ENCODE peak calls at places on chromosomes 2 and 18, in eight cellular contexts. L is IMR-90, S is breast epithelium, N is hepatocyte, F is left ventricle myocardium inferior, Z is heart left ventricle, D is neural progenitor cell, B is HepG2. W is an unnamed sample.

GRCh38 chr2:10765914-10766313 is 44.5 kb downstream of the ATP6V1C2 start:
- DNase-seq in L (no peak), S (no peak), N (no peak), F (no peak), Z (no peak), D (no peak), B (no peak), W (no peak)

GRCh38 chr2:228700638-228701037 is 519.2 kb upstream of the SPHKAP start:
- DNase-seq in L (peak; percentile 51), S (no peak), N (no peak), F (no peak), Z (no peak), D (no peak), B (no peak), W (peak; percentile 74)

GRCh38 chr2:212032032-212032431 is 506.6 kb downstream of the ERBB4 start:
- DNase-seq in L (peak; percentile 78), S (no peak), N (no peak), F (no peak), Z (no peak), D (no peak), B (no peak), W (peak; percentile 54)

GRCh38 chr2:112276954-112277353 is 1.6 kb downstream of the ZC3H6 start:
- DNase-seq in L (no peak), S (no peak), N (no peak), F (no peak), Z (no peak), D (no peak), B (no peak), W (no peak)

GRCh38 chr2:8546319-8547283 is 135.3 kb upstream of the ID2 start:
- DNase-seq in L (no peak), S (no peak), N (no peak), F (peak; percentile 18), Z (no peak), D (no peak), B (no peak), W (no peak)

GRCh38 chr18:46555724-46556123 is 101.3 kb downstream of the LOXHD1 start:
- DNase-seq in L (peak; percentile 3), S (no peak), N (peak; percentile 28), F (peak; percentile 33), Z (peak; percentile 27), D (peak; percentile 69), B (peak; percentile 38), W (peak; percentile 13)

GRCh38 chr18:68494802-68495560 is 219.9 kb downstream of the TMX3 start:
- DNase-seq in L (peak; percentile 98), S (no peak), N (peak; percentile 62), F (no peak), Z (no peak), D (no peak), B (no peak), W (peak; percentile 20)

GRCh38 chr2:164703915-164704706 is 82.8 kb upstream of the GRB14 start:
- DNase-seq in L (no peak), S (no peak), N (no peak), F (no peak), Z (no peak), D (no peak), B (no peak), W (no peak)

GRCh38 chr18:74476154-74476553 is 19.0 kb upstream of the DIPK1C start:
- DNase-seq in L (peak; percentile 8), S (no peak), N (peak; percentile 61), F (peak; percentile 42), Z (no peak), D (peak; percentile 72), B (peak; percentile 25), W (no peak)

GRCh38 chr2:170715932-170716777 is 1.0 kb downstream of the SP5 start:
- DNase-seq in L (no peak), S (no peak), N (peak; percentile 23), F (no peak), Z (no peak), D (peak; percentile 64), B (peak; percentile 59), W (no peak)
- H3K4me3 ChIP-seq in L (no peak overlapping the region), S (peak overlapping the region; percentile 56), N (peak overlapping the region; percentile 30), F (peak overlapping the region; percentile 70), Z (peak overlapping the region; percentile 42), D (peak overlapping the region; percentile 56), B (peak overlapping the region; percentile 99), W (no peak overlapping the region)

GRCh38 chr2:85053802-85054201 is 79.4 kb upstream of the TCF7L1 start:
- DNase-seq in L (peak; percentile 54), S (peak; percentile 59), N (peak; percentile 75), F (no peak), Z (no peak), D (peak; percentile 73), B (peak; percentile 22), W (peak; percentile 87)

GRCh38 chr2:85048534-85048933 is 77.6 kb downstream of the KCMF1 start:
- DNase-seq in L (no peak), S (no peak), N (no peak), F (no peak), Z (no peak), D (no peak), B (no peak), W (no peak)

GRCh38 chr2:85049236-85049635 is 78.3 kb downstream of the KCMF1 start:
- DNase-seq in L (no peak), S (no peak), N (no peak), F (no peak), Z (no peak), D (no peak), B (no peak), W (no peak)
- H3K36me3 ChIP-seq in L (peaks cover 35% of the 10 kb centered on the region), S (peaks cover 7% of the 10 kb centered on the region), N (no peaks in the 10 kb centered on the region), F (peaks cover 80% of the 10 kb centered on the region), Z (peaks cover 100% of the 10 kb centered on the region), D (peaks cover 15% of the 10 kb centered on the region), B (peaks cover 70% of the 10 kb centered on the region), W (peaks cover 23% of the 10 kb centered on the region)

GRCh38 chr2:214079032-214079431 is 331.8 kb upstream of the VWC2L start:
- DNase-seq in L (no peak), S (no peak), N (no peak), F (no peak), Z (no peak), D (no peak), B (no peak), W (peak; percentile 7)
- TF ChIP-seq CTCF in L (no peak), S (no peak), N (peak; percentile 10), F (no peak), Z (no peak), D (no peak), B (no peak), W (no peak)

GRCh38 chr18:830315-830901 is 18.4 kb upstream of the YES1 start:
- DNase-seq in L (peak; percentile 67), S (no peak), N (no peak), F (no peak), Z (peak; percentile 51), D (peak; percentile 39), B (no peak), W (peak; percentile 39)
- H3K4me3 ChIP-seq in L (no peak overlapping the region), S (no peak overlapping the region), N (no peak overlapping the region), F (no peak overlapping the region), Z (no peak overlapping the region), D (no peak overlapping the region), B (no peak overlapping the region), W (no peak overlapping the region)

GRCh38 chr2:70094171-70094977 is 7.1 kb downstream of the PCBP1 start:
- DNase-seq in L (peak; percentile 29), S (no peak), N (no peak), F (no peak), Z (no peak), D (no peak), B (peak; percentile 78), W (no peak)

GRCh38 chr2:70099270-70099669 is 12.0 kb downstream of the PCBP1 start:
- DNase-seq in L (no peak), S (no peak), N (no peak), F (no peak), Z (no peak), D (no peak), B (no peak), W (no peak)

GRCh38 chr2:70098032-70098431 is 10.8 kb downstream of the PCBP1 start:
- DNase-seq in L (no peak), S (no peak), N (no peak), F (no peak), Z (no peak), D (no peak), B (no peak), W (no peak)

GRCh38 chr2:70094978-70095832 is 7.9 kb downstream of the PCBP1 start:
- DNase-seq in L (peak; percentile 67), S (peak; percentile 76), N (no peak), F (peak; percentile 32), Z (peak; percentile 67), D (no peak), B (peak; percentile 87), W (peak; percentile 93)

GRCh38 chr2:70095833-70096670 is 8.8 kb downstream of the PCBP1 start:
- DNase-seq in L (no peak), S (no peak), N (no peak), F (no peak), Z (no peak), D (no peak), B (no peak), W (no peak)
- H3K36me3 ChIP-seq in L (no peaks in the 10 kb centered on the region), S (no peaks in the 10 kb centered on the region), N (no peaks in the 10 kb centered on the region), F (peaks cover 3% of the 10 kb centered on the region), Z (no peaks in the 10 kb centered on the region), D (no peaks in the 10 kb centered on the region), B (no peaks in the 10 kb centered on the region), W (no peaks in the 10 kb centered on the region)

GRCh38 chr2:63053889-63054725 is 3.5 kb downstream of the OTX1 start:
- DNase-seq in L (no peak), S (no peak), N (peak; percentile 13), F (no peak), Z (no peak), D (peak; percentile 78), B (no peak), W (no peak)
- TF ChIP-seq CTCF in L (peak; percentile 27), S (no peak), N (peak; percentile 29), F (no peak), Z (no peak), D (peak; percentile 77), B (no peak), W (no peak)

GRCh38 chr2:236547725-236548124 is 21.9 kb upstream of the ACKR3 start:
- DNase-seq in L (no peak), S (no peak), N (no peak), F (no peak), Z (no peak), D (no peak), B (no peak), W (no peak)

GRCh38 chr2:236548179-236548918 is 21.3 kb upstream of the ACKR3 start:
- DNase-seq in L (no peak), S (no peak), N (no peak), F (no peak), Z (no peak), D (no peak), B (no peak), W (no peak)

GRCh38 chr2:236545248-236545658 is 24.4 kb upstream of the ACKR3 start:
- DNase-seq in L (no peak), S (no peak), N (no peak), F (no peak), Z (no peak), D (no peak), B (no peak), W (no peak)

GRCh38 chr2:236545814-236546480 is 23.7 kb upstream of the ACKR3 start:
- DNase-seq in L (no peak), S (no peak), N (no peak), F (no peak), Z (no peak), D (no peak), B (no peak), W (no peak)

GRCh38 chr2:236546561-236546961 is 23.1 kb upstream of the ACKR3 start:
- DNase-seq in L (no peak), S (no peak), N (no peak), F (no peak), Z (no peak), D (no peak), B (no peak), W (no peak)
- H3K4me3 ChIP-seq in L (no peak overlapping the region), S (no peak overlapping the region), N (no peak overlapping the region), F (no peak overlapping the region), Z (no peak overlapping the region), D (no peak overlapping the region), B (no peak overlapping the region), W (no peak overlapping the region)